ENCODE peak calls at places on chromosomes 6 and 20, in six cellular contexts. C, V, I, N, U and E are unnamed samples.

GRCh38 chr6:127954082-127954481 is 53.2 kb upstream of the THEMIS start:
- DNase-seq in C (peak; percentile 22), V (no peak), I (no peak), N (no peak), U (no peak), E (no peak)

GRCh38 chr6:82589509-82590206 is 226.0 kb downstream of the TPBG start:
- DNase-seq in C (peak; percentile 64), I (peak; percentile 7), N (peak; percentile 12), U (no peak), V (peak; percentile 58), E (peak; percentile 84)

GRCh38 chr20:2753456-2754040 is 46.9 kb downstream of the CPXM1 start:
- DNase-seq in N (no peak), U (no peak), V (no peak), C (no peak), I (no peak), E (no peak)

GRCh38 chr6:35933844-35934243 is 12.9 kb upstream of the SRPK1 start:
- DNase-seq in U (no peak), V (no peak), N (no peak), I (no peak), C (no peak), E (no peak)

GRCh38 chr6:147201885-147202515 is 2.2 kb upstream of the STXBP5 start:
- DNase-seq in C (peak; percentile 21), V (peak; percentile 57), U (peak; percentile 40), I (no peak), N (no peak), E (peak; percentile 53)

GRCh38 chr6:102195311-102195710 is 801.8 kb downstream of the GRIK2 start:
- DNase-seq in N (no peak), U (no peak), I (no peak), V (no peak), C (no peak), E (no peak)

GRCh38 chr20:44781791-44782190 is 28.6 kb downstream of the RIMS4 start:
- DNase-seq in I (no peak), N (no peak), V (no peak), U (no peak), C (no peak), E (no peak)

GRCh38 chr6:41756354-41756753 is 9.2 kb upstream of the PGC start:
- DNase-seq in I (no peak), C (no peak), U (no peak), N (no peak), V (no peak), E (no peak)

GRCh38 chr6:30258204-30258603 is 45.0 kb upstream of the TRIM26 start:
- DNase-seq in I (no peak), C (no peak), N (no peak), V (no peak), U (no peak), E (no peak)

GRCh38 chr6:157264701-157265100 is 58.6 kb downstream of the TMEM242 start:
- DNase-seq in V (no peak), U (no peak), I (no peak), N (no peak), C (no peak), E (no peak)

GRCh38 chr6:105135907-105136432 is 43.8 kb downstream of the POPDC3 start:
- DNase-seq in C (peak; percentile 22), V (no peak), N (no peak), I (no peak), U (no peak), E (peak; percentile 38)
- H3K23ac ChIP-seq in C (peak overlapping the region; percentile 97), V (no peak overlapping the region), N (peak overlapping the region; percentile 93), I (no peak overlapping the region), U (no peak overlapping the region), E (peak overlapping the region; percentile 23)

GRCh38 chr6:39922821-39923220 is 11.4 kb downstream of the MOCS1 start:
- DNase-seq in U (no peak), I (no peak), V (no peak), N (no peak), C (no peak), E (no peak)
- H3K14ac ChIP-seq in U (no peak overlapping the region), I (no peak overlapping the region), V (no peak overlapping the region), N (no peak overlapping the region), C (no peak overlapping the region), E (no peak overlapping the region)

GRCh38 chr6:336159-337114 is 44.1 kb downstream of the DUSP22 start:
- DNase-seq in I (no peak), C (no peak), N (no peak), V (no peak), U (no peak), E (no peak)
- H3K27ac ChIP-seq in I (no peak overlapping the region), C (no peak overlapping the region), N (no peak overlapping the region), V (no peak overlapping the region), U (no peak overlapping the region), E (no peak overlapping the region)

DNA sequence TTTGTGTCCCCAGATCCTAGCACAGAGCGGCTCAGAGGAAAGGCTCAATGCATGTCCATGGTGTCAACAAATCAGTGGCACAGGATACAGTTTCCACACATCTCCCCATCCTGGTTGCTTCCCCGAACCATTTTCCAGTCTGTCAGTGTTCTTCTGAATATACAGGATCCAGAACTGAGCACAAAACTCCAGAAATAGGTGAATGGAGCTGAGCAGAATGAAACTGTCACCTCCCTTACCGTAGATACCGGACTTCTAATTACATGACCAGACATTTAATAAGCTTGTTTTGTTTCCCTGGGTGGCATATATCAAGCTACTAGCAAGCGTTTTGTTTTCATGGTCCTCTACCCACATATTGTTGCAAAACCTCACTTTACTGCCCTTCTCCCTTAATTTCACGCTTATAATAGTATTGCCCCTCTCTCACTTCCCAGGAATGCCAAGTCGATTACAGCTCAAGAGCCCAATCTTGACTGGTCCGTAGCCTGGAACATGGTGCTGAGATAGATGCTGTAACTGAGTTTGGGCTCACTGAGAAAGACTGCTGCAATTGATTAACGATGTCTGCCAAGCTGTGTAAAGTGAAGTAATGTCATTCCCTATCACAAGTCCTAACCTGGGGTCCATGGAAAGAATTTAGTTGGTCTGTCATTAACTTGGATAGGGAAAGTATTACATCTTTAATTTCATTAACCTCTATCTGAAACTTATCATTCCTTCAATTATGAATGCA is 12.0 kb upstream of the SCRT2 start:
- DNase-seq in I (no peak), U (no peak), V (no peak), C (no peak), N (no peak), E (no peak)
- H3K23ac ChIP-seq in I (no peak overlapping the region), U (no peak overlapping the region), V (no peak overlapping the region), C (no peak overlapping the region), N (no peak overlapping the region), E (no peak overlapping the region)

GRCh38 chr20:58026361-58026760 is 202.1 kb downstream of the ANKRD60 start:
- DNase-seq in C (no peak), N (no peak), U (no peak), I (no peak), V (no peak), E (no peak)
- H3K14ac ChIP-seq in C (no peak overlapping the region), N (no peak overlapping the region), U (no peak overlapping the region), I (no peak overlapping the region), V (no peak overlapping the region), E (no peak overlapping the region)

GRCh38 chr20:51541189-51542032 is 1.1 kb downstream of the NFATC2 start:
- DNase-seq in C (peak; percentile 22), I (no peak), N (no peak), U (no peak), V (no peak), E (peak; percentile 58)
- H3K27ac ChIP-seq in C (no peak overlapping the region), I (no peak overlapping the region), N (peak overlapping the region; percentile 12), U (peak overlapping the region; percentile 9), V (no peak overlapping the region), E (no peak overlapping the region)